ENCODE peak calls at places on chromosomes 13 and 19, in nine cellular contexts. K is HFF-Myc; B is aorta; S is fibroblast of pulmonary artery; V is fibroblast of lung; R is stimulated activated CD4-positive, alpha-beta T cell treated with anti-CD3 and anti-CD28 coated beads, Interleukin-1b, Interleukin-23, amount 100 ng/mL, for 1 hour; D is stimulated activated CD8-positive, alpha-beta memory T cell treated with anti-CD3 and anti-CD28 coated beads, Interleukin-7, amount 100 ng/mL, for 1 hour; N is NCI-H345; U is tibial artery. W is an unnamed sample.

GRCh38 chr19:3831601-3832000 is 37.2 kb downstream of the ZFR2 start:
- DNase-seq in K (no peak), B (no peak), S (no peak), V (no peak), R (no peak), D (no peak), N (no peak), U (no peak), W (no peak)

GRCh38 chr13:29969286-29969685 is 118.9 kb upstream of the UBL3 start:
- DNase-seq in K (peak), B (no peak), S (peak), V (peak), R (no peak), D (no peak), N (no peak), U (no peak), W (no peak)

GRCh38 chr13:73810647-73811046 is 323.6 kb downstream of the KLF12 start:
- DNase-seq in K (no peak), B (no peak), S (no peak), V (no peak), R (no peak), D (no peak), N (no peak), U (no peak), W (no peak)

GRCh38 chr13:75357576-75358295 is 124.2 kb downstream of the TBC1D4 start:
- DNase-seq in K (peak), B (no peak), S (peak), V (peak), R (no peak), D (no peak), N (peak), U (no peak), W (peak)

GRCh38 chr19:31352782-31353651 is 3.8 kb upstream of the TSHZ3 start:
- DNase-seq in K (no peak), B (no peak), S (no peak), V (peak), R (no peak), D (no peak), N (no peak), U (no peak), W (no peak)

GRCh38 chr13:98041081-98041820 is 87.8 kb downstream of the IPO5 start:
- DNase-seq in K (no peak), B (no peak), S (no peak), V (no peak), R (no peak), D (no peak), N (no peak), U (no peak), W (no peak)

GRCh38 chr19:19062454-19063182 is 1.2 kb upstream of the SLC25A42 start:
- DNase-seq in K (peak), B (no peak), S (peak), V (peak), R (no peak), D (no peak), N (no peak), U (no peak), W (no peak)

GRCh38 chr19:17656970-17657369 is 31.2 kb downstream of the UNC13A start:
- DNase-seq in K (no peak), B (no peak), S (no peak), V (no peak), R (no peak), D (no peak), N (no peak), U (no peak), W (no peak)

GRCh38 chr13:66328486-66328885 is 901.6 kb downstream of the PCDH9 start:
- DNase-seq in K (no peak), B (no peak), S (no peak), V (no peak), R (no peak), D (no peak), N (no peak), U (no peak), W (no peak)

GRCh38 chr13:43831088-43831487 is 44.3 kb upstream of the ENOX1 start:
- DNase-seq in K (no peak), B (no peak), S (peak), V (peak), R (no peak), D (no peak), N (no peak), U (no peak), W (no peak)

GRCh38 chr13:46552302-46552680 is 679 bp upstream of the LRCH1 start:
- DNase-seq in K (no peak), B (no peak), S (no peak), V (no peak), R (no peak), D (no peak), N (no peak), U (no peak), W (no peak)

GRCh38 chr13:113874177-113874576 is 10.3 kb upstream of the GAS6 start:
- DNase-seq in K (no peak), B (no peak), S (no peak), V (no peak), R (no peak), D (no peak), N (no peak), U (peak), W (no peak)

GRCh38 chr19:1106841-1107654 is 3.3 kb downstream of the GPX4 start:
- DNase-seq in K (no peak), B (no peak), S (peak), V (peak), R (no peak), D (no peak), N (no peak), U (no peak), W (no peak)